ENCODE peak calls at places on chromosomes 5 and 9, in four cellular contexts. One of them, this sample, is unnamed.

GRCh38 chr5:53779541-53779981 is 219.1 kb downstream of the NDUFS4 start:
- DNase-seq in HL-60: no peak
- DNase-seq in K562: no peak
- DNase-seq in GM12878: no peak
- DNase-seq in this sample: no peak

GRCh38 chr5:141343953-141344463 is 379 bp downstream of the PCDHGA3 start:
- DNase-seq in HL-60: no peak
- DNase-seq in K562: no peak
- DNase-seq in GM12878: no peak
- DNase-seq in this sample: no peak

GRCh38 chr9:130288926-130289705 is 23.6 kb downstream of the HMCN2 start:
- DNase-seq in HL-60: no peak
- DNase-seq in K562: no peak
- DNase-seq in GM12878: no peak
- DNase-seq in this sample: no peak

GRCh38 chr9:113687107-113687679 is 188.9 kb upstream of the ZNF618 start:
- DNase-seq in HL-60: no peak
- DNase-seq in K562: no peak
- DNase-seq in GM12878: no peak
- DNase-seq in this sample: no peak

GRCh38 chr9:134858051-134858841 is 22.4 kb upstream of the FCN2 start:
- DNase-seq in HL-60: no peak
- DNase-seq in K562: no peak
- DNase-seq in GM12878: peak; percentile 76
- DNase-seq in this sample: no peak

GRCh38 chr5:106873558-106873957 is 797.2 kb downstream of the EFNA5 start:
- DNase-seq in HL-60: no peak
- DNase-seq in K562: no peak
- DNase-seq in GM12878: no peak
- DNase-seq in this sample: no peak

GRCh38 chr5:71719092-71719964 is at the start of gene CARTPT:
- DNase-seq in HL-60: no peak
- DNase-seq in K562: peak; percentile 12
- DNase-seq in GM12878: no peak
- DNase-seq in this sample: no peak

GRCh38 chr9:113160571-113160970 is 9.8 kb downstream of the SLC31A2 start:
- DNase-seq in HL-60: no peak
- DNase-seq in K562: no peak
- DNase-seq in GM12878: no peak
- DNase-seq in this sample: no peak

GRCh38 chr5:76790632-76791290 is 28.1 kb upstream of the F2RL1 start:
- DNase-seq in HL-60: no peak
- DNase-seq in K562: no peak
- DNase-seq in GM12878: no peak
- DNase-seq in this sample: no peak

GRCh38 chr9:129595323-129595741 is 25.6 kb downstream of the C9orf50 start:
- DNase-seq in HL-60: no peak
- DNase-seq in K562: no peak
- DNase-seq in GM12878: no peak
- DNase-seq in this sample: no peak

DNA sequence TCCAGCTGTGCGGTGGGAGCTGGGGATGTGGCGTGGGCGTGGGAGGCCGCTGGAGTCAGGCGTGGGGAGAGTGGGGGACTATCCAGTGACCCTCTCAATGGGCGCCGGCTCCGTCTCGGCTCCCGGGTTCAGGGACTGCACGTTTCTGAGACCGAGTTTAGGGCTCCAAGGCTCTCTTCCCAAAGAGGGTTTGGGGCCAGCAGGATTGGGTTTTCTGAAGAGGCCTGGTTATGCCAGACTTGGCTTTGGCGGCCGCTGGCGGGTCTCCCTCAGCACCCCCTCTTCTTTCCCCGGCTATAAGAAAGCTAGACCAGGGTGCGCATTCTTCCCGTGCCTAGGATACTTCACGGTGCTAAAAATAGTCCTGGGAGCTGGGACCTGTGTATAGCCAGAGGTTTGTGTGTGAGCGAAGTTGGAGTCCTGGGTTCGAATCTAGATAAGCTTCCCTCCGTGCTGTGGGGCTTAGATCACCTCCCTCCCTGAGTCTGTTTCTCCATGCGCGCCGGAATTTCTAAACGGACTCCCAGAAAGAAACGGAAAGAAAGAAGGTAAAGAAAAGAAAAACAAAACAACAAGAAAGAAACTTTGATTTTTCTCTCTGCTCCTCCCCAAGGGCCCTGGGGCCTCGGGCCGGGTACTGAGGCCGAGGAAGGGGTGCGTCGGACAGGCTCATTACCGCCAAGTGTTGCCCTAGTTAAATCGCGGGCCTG is 5.0 kb downstream of the HAND1 start:
- DNase-seq in HL-60: no peak
- DNase-seq in K562: no peak
- DNase-seq in GM12878: no peak
- DNase-seq in this sample: no peak
- TF ChIP-seq SPI1 in HL-60: no peak
- TF ChIP-seq SPI1 in K562: no peak
- TF ChIP-seq SPI1 in GM12878: no peak
- TF ChIP-seq SPI1 in this sample: no peak

GRCh38 chr9:16344343-16344742 is 526.1 kb downstream of the BNC2 start:
- DNase-seq in HL-60: no peak
- DNase-seq in K562: no peak
- DNase-seq in GM12878: no peak
- DNase-seq in this sample: no peak
- TF ChIP-seq POLR2AphosphoS5 in HL-60: no peak
- TF ChIP-seq POLR2AphosphoS5 in K562: no peak
- TF ChIP-seq POLR2AphosphoS5 in GM12878: no peak
- TF ChIP-seq POLR2AphosphoS5 in this sample: no peak

DNA sequence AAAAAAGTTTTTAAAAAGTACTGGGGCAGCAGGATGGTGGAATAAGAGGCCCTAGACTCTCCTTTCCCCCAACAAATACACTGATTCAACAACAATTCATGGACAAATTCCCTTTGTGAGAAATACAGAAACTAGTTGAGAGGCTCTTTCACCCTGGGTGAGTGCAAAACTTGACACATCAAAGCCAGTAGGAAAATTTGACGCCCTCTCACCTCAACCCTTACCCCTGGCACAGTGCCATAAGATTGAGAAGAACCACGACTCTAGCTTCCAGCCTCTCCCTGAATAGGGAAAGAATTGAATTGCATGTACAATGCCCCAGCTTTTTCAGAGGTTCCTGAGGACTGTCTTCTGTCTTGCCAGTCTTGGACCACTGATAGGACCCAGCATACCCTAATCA is 12.3 kb downstream of the KIF4B start:
- DNase-seq in HL-60: no peak
- DNase-seq in K562: no peak
- DNase-seq in GM12878: no peak
- DNase-seq in this sample: no peak
- TF ChIP-seq SPI1 in HL-60: no peak
- TF ChIP-seq SPI1 in K562: no peak
- TF ChIP-seq SPI1 in GM12878: no peak
- TF ChIP-seq SPI1 in this sample: no peak

GRCh38 chr9:136085815-136086212 is 9.3 kb downstream of the NACC2 start:
- DNase-seq in HL-60: no peak
- DNase-seq in K562: no peak
- DNase-seq in GM12878: no peak
- DNase-seq in this sample: no peak
- TF ChIP-seq POLR2AphosphoS5 in HL-60: no peak
- TF ChIP-seq POLR2AphosphoS5 in K562: no peak
- TF ChIP-seq POLR2AphosphoS5 in GM12878: no peak
- TF ChIP-seq POLR2AphosphoS5 in this sample: no peak